ENCODE peak calls at places on chromosomes 3 and 15, in seven cellular contexts. D is foreskin fibroblast; J is stimulated activated naive CD4-positive, alpha-beta T cell treated with Interleukin-2 at 50 U/mL for 16 hours; T is Kasumi-1; B is cardiac fibroblast; A is GM23248; N is GM04504. Q is an unnamed sample.

GRCh38 chr3:191795196-191795595 is 334.2 kb downstream of the PYDC2 start:
- DNase-seq in J (no peak), A (no peak), T (no peak), D (no peak), B (no peak), N (no peak), Q (no peak)

GRCh38 chr3:54567949-54568348 is 359.9 kb downstream of the LRTM1 start:
- DNase-seq in J (no peak), A (no peak), B (no peak), D (no peak), N (no peak), T (no peak), Q (no peak)

GRCh38 chr15:78212546-78213424 is 21.6 kb downstream of the ACSBG1 start:
- DNase-seq in J (no peak), D (peak), B (peak), A (peak), N (peak), T (no peak), Q (no peak)

GRCh38 chr3:43349759-43350158 is 63.4 kb downstream of the SNRK start:
- DNase-seq in D (no peak), J (no peak), T (no peak), A (no peak), N (no peak), B (no peak), Q (no peak)

GRCh38 chr3:57038466-57039164 is 21.8 kb upstream of the SPATA12 start:
- DNase-seq in J (no peak), A (no peak), D (no peak), T (no peak), B (no peak), N (no peak), Q (no peak)

GRCh38 chr3:49656541-49657112 is 17.5 kb upstream of the APEH start:
- DNase-seq in N (no peak), A (peak), J (no peak), D (no peak), T (peak), B (no peak), Q (no peak)

GRCh38 chr15:68843425-68844311 is 23.0 kb upstream of the ANP32A start:
- DNase-seq in T (no peak), A (peak), N (no peak), D (peak), B (peak), J (no peak), Q (no peak)

GRCh38 chr3:156400062-156400461 is 154.9 kb downstream of the SSR3 start:
- DNase-seq in J (no peak), B (no peak), A (no peak), T (no peak), D (no peak), N (no peak), Q (no peak)

GRCh38 chr15:23642413-23643044 is 5.1 kb downstream of the MAGEL2 start:
- DNase-seq in A (peak), B (peak), D (peak), J (no peak), T (peak), N (peak), Q (peak)

GRCh38 chr3:160006282-160007163 is 17.9 kb downstream of the IL12A start:
- DNase-seq in A (peak), T (peak), J (no peak), N (peak), D (peak), B (peak), Q (peak)

GRCh38 chr3:196431193-196432136 is 762 bp downstream of the UBXN7 start:
- DNase-seq in T (peak), D (peak), A (peak), J (peak), N (no peak), B (peak), Q (peak)

GRCh38 chr3:97804471-97804870 is 17.3 kb upstream of the CRYBG3 start:
- DNase-seq in T (no peak), J (no peak), B (no peak), A (no peak), N (no peak), D (no peak), Q (no peak)

GRCh38 chr3:29144807-29145206 is 136.1 kb upstream of the RBMS3 start:
- DNase-seq in N (peak), B (peak), J (no peak), D (peak), A (peak), T (no peak), Q (no peak)

GRCh38 chr15:41568350-41569017 is 9.5 kb downstream of the TYRO3 start:
- DNase-seq in N (no peak), B (peak), A (no peak), D (no peak), T (no peak), J (no peak), Q (peak)

GRCh38 chr3:189554868-189555557 is 76.2 kb upstream of the TP63 start:
- DNase-seq in B (no peak), A (no peak), J (no peak), T (no peak), D (no peak), N (no peak), Q (no peak)

GRCh38 chr3:89697321-89697916 is 590.0 kb downstream of the EPHA3 start:
- DNase-seq in T (no peak), B (no peak), J (no peak), A (no peak), N (no peak), D (no peak), Q (no peak)

GRCh38 chr15:62491642-62492041 is 326.6 kb upstream of the C2CD4B start:
- DNase-seq in D (no peak), B (peak), A (peak), T (no peak), J (no peak), N (no peak), Q (no peak)

GRCh38 chr3:154181127-154181691 is 60.0 kb downstream of the ARHGEF26 start:
- DNase-seq in J (no peak), T (no peak), A (no peak), N (no peak), D (no peak), B (peak), Q (no peak)

GRCh38 chr3:72678892-72679291 is 169.4 kb downstream of the SHQ1 start:
- DNase-seq in A (peak), T (no peak), B (no peak), J (no peak), N (no peak), D (no peak), Q (no peak)

GRCh38 chr15:35618260-35619188 is 72.6 kb upstream of the DPH6 start:
- DNase-seq in A (peak), B (peak), T (no peak), J (no peak), D (no peak), N (no peak), Q (no peak)

GRCh38 chr3:61108247-61109019 is 142.8 kb downstream of the FHIT start:
- DNase-seq in N (no peak), T (no peak), J (no peak), D (no peak), B (no peak), A (no peak), Q (no peak)

GRCh38 chr3:67804545-67804944 is 150.1 kb upstream of the SUCLG2 start:
- DNase-seq in D (peak), A (no peak), N (no peak), J (no peak), T (no peak), B (no peak), Q (no peak)

GRCh38 chr15:72865486-72865885 is 81.9 kb upstream of the ADPGK start:
- DNase-seq in N (no peak), D (no peak), B (no peak), T (no peak), J (no peak), A (no peak), Q (no peak)

GRCh38 chr3:5583920-5584319 is 396.4 kb downstream of the EDEM1 start:
- DNase-seq in T (no peak), A (no peak), B (no peak), D (no peak), J (no peak), N (no peak), Q (no peak)

GRCh38 chr3:127363171-127363570 is 75.3 kb upstream of the PRR20G start:
- DNase-seq in T (no peak), N (no peak), D (no peak), J (no peak), A (no peak), B (no peak), Q (no peak)

GRCh38 chr3:128569756-128570155 is 76.8 kb upstream of the GATA2 start:
- DNase-seq in A (no peak), T (no peak), B (no peak), N (no peak), J (no peak), D (no peak), Q (no peak)

GRCh38 chr15:31268911-31269784 is 57.5 kb upstream of the KLF13 start:
- DNase-seq in A (no peak), J (no peak), T (no peak), N (no peak), B (no peak), D (no peak), Q (no peak)

GRCh38 chr15:70199124-70199482 is 101.4 kb upstream of the TLE3 start:
- DNase-seq in J (no peak), A (no peak), B (no peak), T (no peak), N (no peak), D (no peak), Q (no peak)

GRCh38 chr3:195028877-195029606 is 241.9 kb downstream of the XXYLT1 start:
- DNase-seq in D (no peak), B (peak), A (no peak), T (no peak), J (no peak), N (no peak), Q (no peak)

GRCh38 chr3:50254577-50255250 is 14.2 kb upstream of the SEMA3B start:
- DNase-seq in A (peak), D (peak), T (no peak), B (peak), J (no peak), N (no peak), Q (no peak)

GRCh38 chr3:37625051-37625450 is 236.6 kb upstream of the CTDSPL start:
- DNase-seq in N (no peak), B (no peak), T (no peak), D (no peak), A (no peak), J (no peak), Q (no peak)

GRCh38 chr15:41866872-41867579 is 26.8 kb downstream of the SPTBN5 start:
- DNase-seq in D (no peak), B (no peak), J (no peak), T (no peak), N (no peak), A (no peak), Q (no peak)

GRCh38 chr3:132267594-132267993 is 49.6 kb upstream of the ACP3 start:
- DNase-seq in B (no peak), N (no peak), D (no peak), T (no peak), A (no peak), J (no peak), Q (no peak)

GRCh38 chr3:169787120-169787519 is 13.9 kb downstream of the MYNN start:
- DNase-seq in D (no peak), A (no peak), J (no peak), T (no peak), B (no peak), N (no peak), Q (no peak)

Q was measured in HuH-7.